ENCODE peak calls at places on chromosomes 6 and 20, in nine cellular contexts. B is heart right ventricle, L is fibroblast of lung, S is cardiac muscle cell, H is astrocyte of the spinal cord, Q is IMR-90, R is WERI-Rb-1, Y is left lung, V is PC-3. M is an unnamed sample.

GRCh38 chr6:35401514-35401913 is 50.6 kb upstream of the FANCE start:
- DNase-seq in S (no peak), Q (no peak), V (peak), R (no peak), B (no peak), L (no peak), H (no peak), Y (no peak), M (no peak)

GRCh38 chr6:159862103-159862502 is 28.7 kb upstream of the MAS1 start:
- DNase-seq in Q (no peak), L (no peak), Y (no peak), S (no peak), V (no peak), R (no peak), H (no peak), B (no peak), M (no peak)

GRCh38 chr6:166927240-166927941 is 29.0 kb downstream of the RNASET2 start:
- DNase-seq in Q (no peak), Y (no peak), L (no peak), S (no peak), H (no peak), V (no peak), R (no peak), B (no peak), M (no peak)

GRCh38 chr6:129105035-129105434 is 222.1 kb downstream of the LAMA2 start:
- DNase-seq in S (peak), H (peak), Q (peak), B (no peak), V (no peak), R (no peak), Y (no peak), L (no peak), M (no peak)

GRCh38 chr6:101395345-101395744 is 1.8 kb downstream of the GRIK2 start:
- DNase-seq in H (no peak), Y (no peak), B (no peak), R (no peak), L (no peak), Q (no peak), V (peak), S (no peak), M (no peak)

GRCh38 chr6:112409311-112409710 is 62.2 kb downstream of the RFPL4B start:
- DNase-seq in Q (peak), V (no peak), H (no peak), L (peak), Y (no peak), R (no peak), B (no peak), S (no peak), M (no peak)

GRCh38 chr6:36312854-36313627 is 23.6 kb downstream of the BNIP5 start:
- DNase-seq in L (no peak), V (no peak), Q (no peak), B (no peak), H (no peak), S (peak), R (no peak), Y (no peak), M (peak)

GRCh38 chr20:50577175-50578018 is 67.2 kb downstream of the PTPN1 start:
- DNase-seq in H (no peak), Q (no peak), S (no peak), B (peak), Y (no peak), R (no peak), V (no peak), L (no peak), M (no peak)

GRCh38 chr6:41551857-41552256 is 5.7 kb downstream of the FOXP4 start:
- DNase-seq in L (no peak), Y (no peak), B (no peak), H (no peak), V (no peak), Q (no peak), R (no peak), S (no peak), M (no peak)

GRCh38 chr20:19531446-19531845 is 226.6 kb upstream of the RIN2 start:
- DNase-seq in V (peak), L (no peak), S (no peak), Y (no peak), Q (no peak), B (no peak), H (no peak), R (no peak), M (no peak)

GRCh38 chr20:38834868-38835267 is 29.4 kb downstream of the PPP1R16B start:
- DNase-seq in V (no peak), L (no peak), Y (no peak), S (no peak), B (no peak), H (no peak), Q (no peak), R (no peak), M (no peak)

GRCh38 chr20:42093542-42094440 is 475.6 kb upstream of the CHD6 start:
- DNase-seq in Q (no peak), L (no peak), V (no peak), R (no peak), Y (no peak), B (no peak), H (no peak), S (no peak), M (no peak)

GRCh38 chr6:42988486-42989020 is 4.2 kb downstream of the PPP2R5D start:
- DNase-seq in B (no peak), V (peak), L (peak), R (no peak), H (peak), S (peak), Q (peak), Y (peak), M (no peak)

GRCh38 chr20:49872056-49872455 is 43.3 kb downstream of the SPATA2 start:
- DNase-seq in H (no peak), L (no peak), V (no peak), Y (no peak), B (no peak), R (no peak), Q (no peak), S (no peak), M (no peak)

GRCh38 chr6:18528084-18528743 is 141.1 kb downstream of the RNF144B start:
- DNase-seq in Y (no peak), R (no peak), Q (peak), H (peak), L (peak), B (no peak), V (peak), S (peak), M (no peak)

GRCh38 chr6:160348552-160349441 is 619 bp downstream of the SLC22A3 start:
- DNase-seq in S (peak), R (no peak), Q (no peak), H (peak), Y (peak), B (peak), L (peak), V (peak), M (no peak)

GRCh38 chr6:25476126-25476525 is 175.9 kb upstream of the SCGN start:
- DNase-seq in Y (no peak), Q (peak), B (no peak), L (peak), V (peak), H (peak), R (no peak), S (peak), M (no peak)

GRCh38 chr6:38307730-38308129 is 332.0 kb downstream of the BTBD9 start:
- DNase-seq in Q (no peak), Y (no peak), V (no peak), H (no peak), L (no peak), S (no peak), B (no peak), R (no peak), M (peak)

GRCh38 chr6:159833997-159834601 is 34.0 kb downstream of the PNLDC1 start:
- DNase-seq in R (no peak), S (no peak), B (no peak), Y (no peak), Q (no peak), H (no peak), L (no peak), V (no peak), M (no peak)

GRCh38 chr6:75480425-75480824 is 13.2 kb downstream of the FILIP1 start:
- DNase-seq in V (no peak), R (no peak), Y (no peak), L (peak), H (no peak), Q (peak), S (no peak), B (no peak), M (no peak)

GRCh38 chr20:45230631-45231030 is 9.5 kb downstream of the SEMG2 start:
- DNase-seq in H (no peak), V (no peak), B (no peak), S (no peak), Q (no peak), Y (no peak), R (no peak), L (no peak), M (no peak)

GRCh38 chr6:133833905-133834304 is 55.0 kb upstream of the TCF21 start:
- DNase-seq in S (peak), Y (no peak), V (no peak), L (no peak), H (no peak), Q (no peak), R (no peak), B (no peak), M (no peak)

GRCh38 chr6:21748343-21749063 is 155.0 kb downstream of the SOX4 start:
- DNase-seq in S (peak), L (peak), Y (no peak), Q (peak), V (peak), H (peak), R (no peak), B (no peak), M (no peak)

GRCh38 chr6:169786349-169786748 is 34.9 kb downstream of the ERMARD start:
- DNase-seq in L (no peak), R (no peak), B (no peak), S (no peak), V (no peak), Q (no peak), Y (no peak), H (no peak), M (no peak)

GRCh38 chr6:8389034-8389818 is 46.1 kb downstream of the SLC35B3 start:
- DNase-seq in L (no peak), R (no peak), H (no peak), Y (no peak), S (no peak), V (no peak), Q (no peak), B (no peak), M (no peak)

GRCh38 chr20:61023612-61024011 is 228.4 kb upstream of the CDH4 start:
- DNase-seq in R (no peak), S (no peak), B (no peak), H (no peak), L (no peak), Q (no peak), V (no peak), Y (peak), M (no peak)

GRCh38 chr20:17835240-17835940 is 133.2 kb downstream of the SNX5 start:
- DNase-seq in S (peak), R (no peak), V (peak), H (peak), B (peak), Q (peak), L (peak), Y (no peak), M (no peak)

GRCh38 chr20:63164681-63165537 is 51.0 kb downstream of the YTHDF1 start:
- DNase-seq in Q (no peak), V (no peak), B (peak), R (no peak), L (no peak), S (no peak), H (no peak), Y (peak), M (no peak)

GRCh38 chr6:169075211-169075621 is 178.4 kb downstream of the THBS2 start:
- DNase-seq in L (peak), V (no peak), B (peak), R (no peak), Y (no peak), S (peak), Q (peak), H (peak), M (no peak)

GRCh38 chr6:90989763-90990162 is 402.9 kb upstream of the MAP3K7 start:
- DNase-seq in Y (no peak), V (no peak), L (no peak), Q (no peak), B (no peak), R (no peak), S (no peak), H (no peak), M (no peak)

GRCh38 chr20:14902432-14903089 is 565.1 kb upstream of the FLRT3 start:
- DNase-seq in S (no peak), L (no peak), Q (no peak), V (no peak), Y (no peak), R (no peak), H (no peak), B (no peak), M (peak)

GRCh38 chr6:74899416-74899815 is 306.4 kb downstream of the COL12A1 start:
- DNase-seq in Q (peak), V (peak), L (peak), H (peak), S (peak), B (no peak), R (no peak), Y (no peak), M (no peak)

GRCh38 chr20:45036044-45036755 is 64.7 kb downstream of the KCNS1 start:
- DNase-seq in B (no peak), Q (peak), Y (no peak), L (peak), S (peak), V (peak), H (peak), R (no peak), M (no peak)

GRCh38 chr6:45191414-45191813 is 136.7 kb upstream of the RUNX2 start:
- DNase-seq in V (no peak), S (no peak), L (no peak), R (no peak), Q (no peak), H (no peak), Y (no peak), B (no peak), M (no peak)

GRCh38 chr20:43583982-43584432 is 6.7 kb upstream of the IFT52 start:
- DNase-seq in R (no peak), Y (peak), V (peak), B (peak), Q (peak), H (peak), S (peak), L (peak), M (no peak)

GRCh38 chr20:48879609-48880008 is 41.9 kb upstream of the ARFGEF2 start:
- DNase-seq in B (no peak), S (peak), V (peak), R (no peak), Q (no peak), H (no peak), L (peak), Y (no peak), M (no peak)

GRCh38 chr6:90574610-90575009 is 12.3 kb downstream of the MAP3K7 start:
- DNase-seq in Y (no peak), V (peak), B (no peak), Q (peak), H (peak), L (peak), S (peak), R (no peak), M (no peak)

GRCh38 chr20:57474191-57474590 is 50.7 kb downstream of the CTCFL start:
- DNase-seq in L (no peak), Y (no peak), Q (no peak), R (no peak), B (no peak), V (no peak), S (no peak), H (no peak), M (no peak)

GRCh38 chr6:7143161-7143974 is 35.6 kb downstream of the RREB1 start:
- DNase-seq in Y (no peak), V (no peak), H (no peak), Q (no peak), L (no peak), B (no peak), R (no peak), S (peak), M (no peak)
- TF ChIP-seq CTCF in Y (no peak), V (no peak), H (peak), Q (peak), L (peak), B (peak), R (no peak), S (peak), M (no peak)

DNA sequence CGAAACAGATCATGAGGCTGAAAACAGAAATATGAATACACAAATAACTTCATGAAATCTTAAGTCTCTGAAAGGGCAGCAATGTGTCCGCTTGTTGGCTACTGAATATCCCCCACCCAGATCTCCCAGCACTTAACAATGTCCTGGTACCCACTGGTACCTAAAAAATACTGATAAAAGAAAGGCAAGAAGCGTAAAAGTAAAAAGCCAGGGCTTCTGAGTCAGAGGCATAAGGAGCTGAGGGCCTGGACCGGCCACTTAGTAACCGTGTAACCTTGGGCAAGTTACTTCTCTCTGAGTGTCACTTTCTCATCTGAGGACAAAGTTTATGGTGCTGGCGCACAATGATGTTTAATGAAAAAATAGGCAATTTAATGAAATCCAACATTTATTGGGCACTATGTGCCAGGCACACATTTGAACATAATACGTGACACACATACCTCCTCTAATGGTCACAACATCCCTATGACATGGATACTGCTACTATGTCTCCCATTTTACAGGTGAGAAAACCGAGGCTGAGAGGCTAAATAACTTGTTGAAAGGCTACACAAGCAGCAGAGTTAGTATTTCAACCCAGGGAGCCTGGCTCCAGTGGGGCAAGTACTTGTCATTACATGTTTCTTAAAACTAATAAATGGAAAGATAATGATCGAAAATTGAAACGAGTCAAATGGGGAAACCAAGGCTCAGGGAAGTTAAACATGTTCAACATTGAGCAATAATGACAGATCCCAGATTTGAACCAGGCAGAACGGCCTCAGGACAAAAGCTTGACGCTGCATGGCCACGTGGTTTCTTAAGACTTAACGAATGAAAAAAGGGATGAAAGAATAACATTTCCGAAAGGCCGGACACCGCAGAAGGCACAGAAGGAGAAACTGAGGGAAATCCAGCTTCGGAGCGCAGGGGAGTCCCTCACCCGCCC is 828 bp downstream of the TP53RK start:
- DNase-seq in B (no peak), V (peak), S (peak), H (peak), L (peak), R (no peak), Y (no peak), Q (peak), M (no peak)
- H3K4me3 ChIP-seq in B (peak), V (peak), S (peak), H (peak), L (peak), R (peak), Y (peak), Q (peak), M (peak)

GRCh38 chr20:6416371-6416770 is 293.5 kb upstream of the FERMT1 start:
- DNase-seq in Y (no peak), R (no peak), H (no peak), B (no peak), Q (no peak), V (no peak), L (no peak), S (no peak), M (no peak)
- TF ChIP-seq CTCF in Y (no peak), R (peak), H (no peak), B (no peak), Q (no peak), V (peak), L (no peak), S (no peak), M (peak)

DNA sequence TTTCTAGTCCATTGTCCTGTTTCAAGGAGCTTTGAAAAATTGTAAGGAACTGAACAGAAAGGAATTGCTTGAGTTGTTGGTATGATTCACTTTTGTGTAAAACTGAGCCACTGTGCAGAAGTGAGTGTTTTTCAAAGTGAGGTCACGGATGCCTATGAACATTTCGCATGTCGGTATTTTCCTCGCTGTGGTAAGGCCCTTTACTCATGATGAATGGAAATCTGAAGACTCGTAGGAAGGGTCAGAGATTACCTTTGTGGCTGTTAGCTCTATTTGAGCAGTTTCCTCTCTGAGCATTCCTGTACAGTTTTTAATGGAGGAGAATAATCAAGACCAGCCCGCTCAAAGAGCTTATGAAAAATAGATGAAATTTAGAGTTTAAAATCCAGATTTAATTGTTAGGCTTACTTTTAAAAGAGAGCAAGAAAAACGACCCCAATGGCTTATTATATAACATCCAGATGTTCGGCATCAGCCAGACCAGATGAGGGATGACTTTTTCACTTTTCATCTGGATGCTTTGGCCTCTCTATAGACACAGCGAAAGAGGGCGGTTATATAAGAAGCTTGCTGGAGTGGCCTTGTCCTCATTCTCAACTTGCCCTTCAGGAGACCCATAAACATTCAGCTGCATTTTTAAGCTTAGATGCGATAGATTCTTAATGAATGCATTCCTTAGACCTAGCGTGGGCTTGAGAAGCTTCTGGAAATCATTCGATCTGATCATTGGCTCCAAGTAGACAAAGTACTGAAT is 99.5 kb downstream of the CD83 start:
- DNase-seq in B (no peak), Y (no peak), H (peak), S (no peak), L (peak), Q (peak), V (no peak), R (no peak), M (no peak)
- H3K4me3 ChIP-seq in B (no peak), Y (no peak), H (no peak), S (no peak), L (no peak), Q (no peak), V (no peak), R (no peak), M (no peak)

GRCh38 chr6:82348130-82348529 is 15.5 kb upstream of the TPBG start:
- DNase-seq in B (no peak), Q (no peak), V (peak), Y (no peak), H (no peak), S (no peak), R (peak), L (no peak), M (no peak)
- TF ChIP-seq CTCF in B (no peak), Q (no peak), V (peak), Y (no peak), H (no peak), S (no peak), R (peak), L (no peak), M (no peak)